ENCODE peak calls at places on chromosomes 13 and 19, in seven cellular contexts. N is GM10248, S is heart left ventricle, K is HFFc6, C is neural progenitor cell, D is GM18507, H is heart right ventricle. X is an unnamed sample.
A peak's percentile ranks its signal among the peaks of the same experiment; 100 is the strongest.

GRCh38 chr19:12648088-12648487 is 18.5 kb downstream of the MAN2B1 start:
- DNase-seq in D (no peak), K (no peak), S (no peak), N (no peak), C (no peak), H (no peak), X (no peak)

GRCh38 chr19:35533822-35534521 is 716 bp downstream of the GAPDHS start:
- DNase-seq in H (peak; percentile 35), S (no peak), D (no peak), N (peak; percentile 48), K (peak; percentile 9), C (peak; percentile 58), X (no peak)

GRCh38 chr19:55247621-55248099 is 11.2 kb downstream of the PPP6R1 start:
- DNase-seq in K (peak; percentile 55), H (peak; percentile 50), D (no peak), N (no peak), S (peak; percentile 58), C (no peak), X (no peak)

GRCh38 chr19:28351761-28352160 is 861.2 kb downstream of the UQCRFS1 start:
- DNase-seq in K (no peak), C (no peak), S (no peak), H (no peak), N (no peak), D (no peak), X (no peak)

GRCh38 chr19:2476451-2477140 is 669 bp downstream of the GADD45B start:
- DNase-seq in H (peak; percentile 50), D (no peak), N (no peak), C (peak; percentile 73), S (peak; percentile 57), K (peak; percentile 16), X (peak; percentile 81)

GRCh38 chr13:25752957-25753540 is 298.8 kb downstream of the SHISA2 start:
- DNase-seq in H (peak; percentile 32), S (peak; percentile 48), K (no peak), C (no peak), N (no peak), D (no peak), X (peak; percentile 65)

GRCh38 chr19:49512970-49513745 is 697 bp downstream of the FCGRT start:
- DNase-seq in C (peak; percentile 80), D (no peak), H (peak; percentile 70), S (peak; percentile 62), N (no peak), K (no peak), X (peak; percentile 84)

GRCh38 chr13:113907637-113908617 is 44.1 kb upstream of the GAS6 start:
- DNase-seq in S (no peak), D (no peak), N (no peak), C (no peak), K (peak; percentile 78), H (no peak), X (peak; percentile 59)

GRCh38 chr13:23069571-23069970 is 111.2 kb upstream of the SGCG start:
- DNase-seq in C (no peak), K (peak; percentile 71), D (no peak), S (no peak), N (no peak), H (no peak), X (no peak)

GRCh38 chr19:940591-941291 is 14.9 kb downstream of the ARID3A start:
- DNase-seq in K (no peak), C (no peak), S (peak; percentile 66), H (peak; percentile 74), N (no peak), D (no peak), X (peak; percentile 80)

GRCh38 chr19:50290011-50290410 is 39.2 kb downstream of the KCNC3 start:
- DNase-seq in K (no peak), N (no peak), S (no peak), C (peak; percentile 32), H (no peak), D (no peak), X (no peak)

GRCh38 chr13:36818483-36819063 is 449 bp upstream of the RFXAP start:
- DNase-seq in C (no peak), D (no peak), N (no peak), H (no peak), S (no peak), K (no peak), X (no peak)

GRCh38 chr19:5104871-5105351 is 136.0 kb downstream of the KDM4B start:
- DNase-seq in D (no peak), C (no peak), K (no peak), H (no peak), N (no peak), S (no peak), X (no peak)

GRCh38 chr13:27770809-27771208 is 21.5 kb upstream of the GSX1 start:
- DNase-seq in D (no peak), K (peak; percentile 32), N (peak; percentile 57), S (no peak), C (peak; percentile 56), H (no peak), X (no peak)

GRCh38 chr19:2309734-2310362 is 1.9 kb upstream of the LINGO3 start:
- DNase-seq in K (peak; percentile 54), H (no peak), S (no peak), D (no peak), N (no peak), C (no peak), X (no peak)

GRCh38 chr19:14405758-14406644 is 13.1 kb downstream of the DDX39A start:
- DNase-seq in S (peak; percentile 83), D (peak; percentile 95), N (peak; percentile 98), H (peak; percentile 89), K (peak; percentile 47), C (peak; percentile 99), X (peak; percentile 95)

X was measured in sciatic nerve.